ENCODE peak calls at places on chromosomes 2 and 18, in four cellular contexts. H, Z, W and S are unnamed samples.

GRCh38 chr18:65206551-65207260 is 544.1 kb upstream of the CDH7 start:
- DNase-seq in H (no peak), Z (no peak), W (peak), S (no peak)

GRCh38 chr2:218400167-218400929 is 680 bp downstream of the CTDSP1 start:
- DNase-seq in H (peak), Z (peak), W (peak), S (no peak)

GRCh38 chr2:180124273-180124881 is 117.3 kb upstream of the CWC22 start:
- DNase-seq in H (no peak), Z (no peak), W (no peak), S (no peak)

GRCh38 chr2:949384-949893 is 1.2 kb upstream of the SNTG2 start:
- DNase-seq in H (no peak), Z (no peak), W (peak), S (no peak)

GRCh38 chr18:10353791-10354190 is 100.6 kb upstream of the APCDD1 start:
- DNase-seq in H (no peak), Z (no peak), W (no peak), S (no peak)

GRCh38 chr18:24270358-24270936 is 127.2 kb downstream of the OSBPL1A start:
- DNase-seq in H (no peak), Z (no peak), W (no peak), S (no peak)

GRCh38 chr18:79599503-79599931 is 80.1 kb upstream of the CTDP1 start:
- DNase-seq in H (peak), Z (no peak), W (peak), S (no peak)

GRCh38 chr2:40434638-40435296 is 17.1 kb downstream of the SLC8A1 start:
- DNase-seq in H (no peak), Z (no peak), W (no peak), S (no peak)

GRCh38 chr2:10407841-10408648 is 40.1 kb downstream of the ODC1 start:
- DNase-seq in H (peak), Z (peak), W (no peak), S (peak)

GRCh38 chr2:74146929-74147728 is 583 bp downstream of the BOLA3 start:
- DNase-seq in H (no peak), Z (peak), W (no peak), S (no peak)

GRCh38 chr18:43590182-43590903 is 313.1 kb upstream of the SYT4 start:
- DNase-seq in H (no peak), Z (no peak), W (peak), S (no peak)

GRCh38 chr2:228556707-228557106 is 375.2 kb upstream of the SPHKAP start:
- DNase-seq in H (no peak), Z (no peak), W (no peak), S (no peak)

GRCh38 chr18:59551902-59552635 is 145.2 kb downstream of the CCBE1 start:
- DNase-seq in H (no peak), Z (no peak), W (no peak), S (no peak)

GRCh38 chr2:74413001-74413698 is 8.3 kb downstream of the C2orf81 start:
- DNase-seq in H (no peak), Z (no peak), W (no peak), S (peak)

GRCh38 chr2:159855153-159856140 is 57.4 kb upstream of the CD302 start:
- DNase-seq in H (no peak), Z (no peak), W (peak), S (no peak)

GRCh38 chr2:40497251-40497859 is 45.5 kb upstream of the SLC8A1 start:
- DNase-seq in H (no peak), Z (no peak), W (no peak), S (no peak)

GRCh38 chr2:86193901-86194567 is 1.2 kb downstream of the IMMT start:
- DNase-seq in H (no peak), Z (no peak), W (no peak), S (no peak)

GRCh38 chr2:17309186-17309585 is 209.1 kb downstream of the RAD51AP2 start:
- DNase-seq in H (no peak), Z (no peak), W (no peak), S (no peak)

GRCh38 chr2:146807568-146808168 is 1037.2 kb upstream of the ACVR2A start:
- DNase-seq in H (peak), Z (no peak), W (peak), S (no peak)

GRCh38 chr18:59915606-59916005 is 15.8 kb downstream of the PMAIP1 start:
- DNase-seq in H (no peak), Z (no peak), W (no peak), S (no peak)

GRCh38 chr2:216663106-216663505 is 29.9 kb downstream of the IGFBP2 start:
- DNase-seq in H (no peak), Z (no peak), W (no peak), S (no peak)

GRCh38 chr2:113219889-113220641 is 46.3 kb downstream of the PSD4 start:
- DNase-seq in H (peak), Z (peak), W (no peak), S (no peak)

GRCh38 chr18:31042068-31042390 is 513 bp downstream of the DSC3 start:
- DNase-seq in H (no peak), Z (no peak), W (no peak), S (no peak)

GRCh38 chr18:9468998-9469397 is 6.3 kb upstream of the RALBP1 start:
- DNase-seq in H (no peak), Z (no peak), W (no peak), S (no peak)

GRCh38 chr2:128421861-128422311 is 103.2 kb upstream of the HS6ST1 start:
- DNase-seq in H (no peak), Z (peak), W (no peak), S (peak)

GRCh38 chr2:178419123-178419522 is 31.9 kb downstream of the PRKRA start:
- DNase-seq in H (no peak), Z (no peak), W (no peak), S (no peak)

GRCh38 chr2:70888925-70889715 is 46.6 kb upstream of the ATP6V1B1 start:
- DNase-seq in H (no peak), Z (peak), W (no peak), S (no peak)

GRCh38 chr18:72544092-72544886 is at the start of gene CBLN2:
- DNase-seq in H (no peak), Z (no peak), W (peak), S (no peak)

GRCh38 chr18:35099911-35100310 is 58.7 kb downstream of the MAPRE2 start:
- DNase-seq in H (no peak), Z (no peak), W (no peak), S (no peak)

GRCh38 chr2:221389909-221390308 is 182.2 kb downstream of the EPHA4 start:
- DNase-seq in H (no peak), Z (no peak), W (no peak), S (no peak)

DNA sequence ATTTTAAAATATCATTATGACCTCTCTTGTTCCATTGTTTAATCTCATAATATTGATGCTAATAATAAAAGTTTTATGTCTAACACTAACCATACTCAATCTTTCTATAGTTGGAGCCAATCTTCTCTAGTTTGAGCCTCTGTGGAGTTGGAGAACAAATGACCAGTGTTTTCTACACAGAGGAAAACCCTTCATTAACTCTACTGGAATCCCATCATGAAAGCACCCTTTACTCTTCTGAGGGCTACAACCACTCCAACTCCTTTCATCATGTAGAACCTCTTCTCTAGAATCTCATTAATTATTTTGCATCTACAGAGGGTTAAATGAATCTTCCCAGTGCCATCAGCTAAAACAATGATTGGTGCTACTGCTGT is 182.4 kb upstream of the ZFP36L2 start:
- DNase-seq in H (no peak), Z (no peak), W (no peak), S (no peak)
- H3K27ac ChIP-seq in H (no peak), Z (no peak), W (no peak), S (no peak)

GRCh38 chr2:100140582-100140981 is 1.8 kb downstream of the AFF3 start:
- DNase-seq in H (no peak), Z (no peak), W (no peak), S (no peak)
- H3K4me3 ChIP-seq in H (no peak), Z (no peak), W (no peak), S (no peak)

GRCh38 chr2:15943914-15944313 is 3.6 kb downstream of the MYCN start:
- DNase-seq in H (no peak), Z (no peak), W (no peak), S (no peak)

GRCh38 chr2:15942711-15943345 is 2.5 kb downstream of the MYCN start:
- DNase-seq in H (no peak), Z (no peak), W (no peak), S (no peak)

GRCh38 chr2:15941970-15942710 is 1.8 kb downstream of the MYCN start:
- DNase-seq in H (no peak), Z (no peak), W (peak), S (no peak)

GRCh38 chr2:15944325-15945017 is 4.1 kb downstream of the MYCN start:
- DNase-seq in H (no peak), Z (no peak), W (no peak), S (no peak)

GRCh38 chr2:15943378-15943851 is 3.1 kb downstream of the MYCN start:
- DNase-seq in H (no peak), Z (no peak), W (no peak), S (no peak)
- H3K27ac ChIP-seq in H (no peak), Z (no peak), W (no peak), S (no peak)

GRCh38 chr2:241963223-241963622 is 93.7 kb downstream of the RTP5 start:
- DNase-seq in H (no peak), Z (no peak), W (no peak), S (no peak)

GRCh38 chr2:241959751-241960269 is 90.3 kb downstream of the RTP5 start:
- DNase-seq in H (peak), Z (no peak), W (no peak), S (no peak)

GRCh38 chr2:241964133-241964532 is 94.6 kb downstream of the RTP5 start:
- DNase-seq in H (peak), Z (no peak), W (no peak), S (no peak)

GRCh38 chr2:241958818-241959545 is 89.5 kb downstream of the RTP5 start:
- DNase-seq in H (peak), Z (no peak), W (no peak), S (no peak)

GRCh38 chr2:241961454-241961853 is 91.9 kb downstream of the RTP5 start:
- DNase-seq in H (peak), Z (no peak), W (no peak), S (no peak)
- H3K4me3 ChIP-seq in H (no peak), Z (no peak), W (no peak), S (no peak)